ENCODE peak calls at places on chromosomes 16 and 17, in four cellular contexts. Z is stimulated activated CD8-positive, alpha-beta memory T cell treated with anti-CD3 and anti-CD28 coated beads, Interleukin-2, amount 100 ng/mL, for 48 hours; H is stimulated activated CD4-positive, alpha-beta T cell treated with anti-CD3 and anti-CD28 coated beads, Interleukin-2, amount 100 ng/mL, for 48 hours; I is activated effector memory CD4-positive, alpha-beta T cell treated with anti-CD3 and anti-CD28 coated beads, Interleukin-2, amount 50 U/mL, for 16 hours. S is an unnamed sample.

GRCh38 chr17:55898195-55898594 is 147.3 kb downstream of the PCTP start:
- DNase-seq in Z (no peak), I (no peak), H (no peak), S (no peak)

GRCh38 chr16:20393801-20394637 is 10.5 kb downstream of the PDILT start:
- DNase-seq in I (no peak), Z (no peak), H (no peak), S (no peak)

GRCh38 chr17:9928601-9929341 is 23.7 kb upstream of the RCVRN start:
- DNase-seq in I (no peak), H (no peak), Z (no peak), S (no peak)

GRCh38 chr17:48753794-48754499 is 25.4 kb upstream of the HOXB13 start:
- DNase-seq in I (no peak), Z (no peak), H (no peak), S (no peak)

GRCh38 chr16:1335996-1336395 is 2.6 kb downstream of the BAIAP3 start:
- DNase-seq in I (no peak), Z (no peak), H (no peak), S (no peak)

GRCh38 chr17:50052241-50052788 is 3.6 kb upstream of the ITGA3 start:
- DNase-seq in Z (no peak), H (no peak), I (no peak), S (no peak)

GRCh38 chr17:55405600-55405999 is 16.0 kb downstream of the MMD start:
- DNase-seq in I (no peak), Z (no peak), H (no peak), S (no peak)

GRCh38 chr17:28298449-28298848 is 20.6 kb upstream of the TMEM97 start:
- DNase-seq in I (no peak), H (no peak), Z (no peak), S (no peak)

GRCh38 chr17:50356418-50356817 is 10.5 kb downstream of the XYLT2 start:
- DNase-seq in I (peak; percentile 58), Z (no peak), H (no peak), S (peak; percentile 53)

S was measured in sciatic nerve.